ENCODE peak calls at places on chromosomes 4 and X, in eight cellular contexts. S is GM23338, E is foreskin fibroblast, C is left lung, K is A549, A is progenitor cell of endocrine pancreas, P is transverse colon, G is fibroblast of lung. V is an unnamed sample.

GRCh38 chr4:3010998-3011397 is 47.6 kb downstream of the GRK4 start:
- DNase-seq in S (no peak), E (peak), C (no peak), K (no peak), A (no peak), P (no peak), G (peak), V (peak)

GRCh38 chr4:7103599-7104365 is 35.9 kb upstream of the GRPEL1 start:
- DNase-seq in S (no peak), E (no peak), C (peak), K (peak), A (no peak), P (peak), G (no peak), V (no peak)

GRCh38 chrX:2425281-2426071 is 75.3 kb downstream of the DHRSX start:
- DNase-seq in S (peak), E (no peak), C (no peak), K (no peak), A (no peak), P (no peak), G (peak), V (peak)

GRCh38 chr4:142883433-142883832 is 37.3 kb upstream of the INPP4B start:
- DNase-seq in S (peak), E (no peak), C (no peak), K (peak), A (no peak), P (no peak), G (peak), V (peak)

GRCh38 chr4:102343964-102344519 is 1.2 kb downstream of the SLC39A8 start:
- DNase-seq in S (no peak), E (no peak), C (no peak), K (no peak), A (no peak), P (no peak), G (peak), V (peak)

GRCh38 chr4:181301735-181302380 is 941.3 kb upstream of the TENM3 start:
- DNase-seq in S (peak), E (no peak), C (peak), K (peak), A (no peak), P (peak), G (peak), V (peak)

GRCh38 chrX:154735695-154736393 is 15.0 kb downstream of the GAB3 start:
- DNase-seq in S (no peak), E (peak), C (peak), K (peak), A (no peak), P (peak), G (peak), V (peak)

GRCh38 chr4:2412534-2412884 is 5.9 kb downstream of the ZFYVE28 start:
- DNase-seq in S (no peak), E (no peak), C (no peak), K (peak), A (no peak), P (peak), G (no peak), V (no peak)

GRCh38 chr4:145871209-145871608 is 67.4 kb downstream of the ZNF827 start:
- DNase-seq in S (no peak), E (no peak), C (no peak), K (no peak), A (no peak), P (no peak), G (no peak), V (no peak)

GRCh38 chr4:83582289-83582756 is 46.4 kb downstream of the GPAT3 start:
- DNase-seq in S (no peak), E (peak), C (no peak), K (peak), A (no peak), P (peak), G (peak), V (peak)

GRCh38 chr4:55725057-55725456 is 89.0 kb upstream of the NMU start:
- DNase-seq in S (no peak), E (no peak), C (no peak), K (no peak), A (no peak), P (no peak), G (no peak), V (no peak)

GRCh38 chr4:41977709-41978108 is 3.8 kb upstream of the DCAF4L1 start:
- DNase-seq in S (no peak), E (peak), C (no peak), K (no peak), A (no peak), P (no peak), G (peak), V (peak)

GRCh38 chrX:130834149-130834548 is 68.9 kb downstream of the ENOX2 start:
- DNase-seq in S (peak), E (no peak), C (no peak), K (no peak), A (no peak), P (no peak), G (no peak), V (no peak)

GRCh38 chr4:153759407-153760226 is at the start of gene RNF175:
- DNase-seq in S (peak), E (no peak), C (no peak), K (no peak), A (peak), P (no peak), G (peak), V (no peak)

GRCh38 chr4:151614532-151614931 is 146.3 kb downstream of the GATB start:
- DNase-seq in S (no peak), E (no peak), C (no peak), K (no peak), A (no peak), P (no peak), G (no peak), V (no peak)

GRCh38 chrX:54444752-54445151 is 4.5 kb downstream of the TSR2 start:
- DNase-seq in S (no peak), E (no peak), C (no peak), K (no peak), A (no peak), P (no peak), G (no peak), V (no peak)

GRCh38 chrX:54446084-54446483 is 5.9 kb downstream of the TSR2 start:
- DNase-seq in S (peak), E (no peak), C (no peak), K (no peak), A (no peak), P (no peak), G (no peak), V (no peak)

GRCh38 chrX:54442790-54443189 is 2.6 kb downstream of the TSR2 start:
- DNase-seq in S (no peak), E (no peak), C (no peak), K (no peak), A (no peak), P (no peak), G (no peak), V (no peak)

GRCh38 chrX:54435121-54435520 is 5.1 kb upstream of the TSR2 start:
- DNase-seq in S (no peak), E (no peak), C (no peak), K (no peak), A (no peak), P (no peak), G (no peak), V (no peak)

DNA sequence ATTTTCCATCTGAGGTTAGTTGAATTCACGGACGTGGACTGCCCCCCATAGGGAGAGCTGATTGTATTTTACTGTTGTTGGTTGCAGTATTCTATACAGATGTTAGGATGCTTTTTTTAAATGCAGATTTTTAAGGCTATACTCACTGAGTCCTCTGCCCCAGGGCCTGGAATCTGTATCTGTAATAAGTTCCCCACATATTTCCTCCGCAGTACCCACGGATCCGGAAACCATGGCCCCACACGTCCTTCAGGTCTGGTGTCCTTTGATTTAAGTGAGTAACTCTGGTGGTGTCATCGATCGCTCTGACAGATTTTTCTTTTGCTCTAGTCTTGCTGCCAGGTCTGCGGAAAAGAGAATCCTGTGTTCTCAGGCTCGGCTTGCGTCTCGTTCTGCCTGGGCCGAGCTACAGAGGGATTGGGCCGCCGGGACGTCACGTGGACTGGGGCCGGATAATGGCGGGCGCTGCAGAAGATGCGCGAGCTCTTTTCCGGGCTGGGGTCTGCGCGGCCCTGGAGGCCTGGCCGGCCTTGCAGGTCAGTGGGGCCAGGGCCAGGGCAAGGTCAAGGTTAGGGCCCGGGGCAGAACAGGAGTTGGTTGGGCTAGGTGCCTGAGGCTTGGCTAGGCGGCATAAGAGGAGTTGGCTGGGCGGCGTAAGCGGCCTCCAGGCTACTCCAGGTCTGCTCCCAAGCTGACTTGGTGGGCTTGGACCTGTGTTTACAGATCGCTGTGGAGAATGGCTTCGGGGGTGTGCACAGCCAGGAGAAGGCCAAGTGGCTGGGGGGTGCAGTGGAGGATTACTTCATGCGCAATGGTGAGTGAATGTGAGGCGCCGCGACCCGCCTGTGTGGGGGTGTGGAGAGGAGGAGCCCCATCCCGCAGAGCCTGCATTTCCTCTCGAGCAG is at the start of gene TSR2:
- DNase-seq in S (peak), E (peak), C (peak), K (peak), A (peak), P (peak), G (peak), V (peak)
- TF ChIP-seq CTCF in S (peak), E (peak), C (no peak), K (no peak), A (peak), P (no peak), G (peak), V (peak)

DNA sequence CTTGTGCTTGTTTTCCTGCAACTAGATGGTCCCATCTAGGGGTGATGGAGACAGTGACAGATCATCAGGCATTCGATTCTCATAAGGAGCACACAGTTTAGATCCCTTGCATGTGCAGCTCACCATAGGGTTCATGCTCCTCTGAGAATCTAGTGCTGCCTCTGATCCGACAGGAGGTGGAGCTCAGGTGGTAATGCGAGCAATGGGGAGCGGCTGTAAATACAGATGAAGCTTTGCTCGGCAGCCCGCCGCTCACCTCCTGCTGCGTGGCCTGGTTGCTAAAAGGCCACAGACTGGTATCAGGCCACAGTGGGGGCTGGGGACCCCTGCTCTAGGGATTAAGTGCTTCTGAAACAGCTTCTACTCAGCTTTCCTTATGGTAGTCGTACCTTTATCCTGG is 28.5 kb upstream of the CCDC110 start:
- DNase-seq in S (no peak), E (no peak), C (no peak), K (no peak), A (no peak), P (no peak), G (no peak), V (no peak)
- TF ChIP-seq CTCF in S (no peak), E (no peak), C (no peak), K (no peak), A (no peak), P (no peak), G (no peak), V (no peak)

DNA sequence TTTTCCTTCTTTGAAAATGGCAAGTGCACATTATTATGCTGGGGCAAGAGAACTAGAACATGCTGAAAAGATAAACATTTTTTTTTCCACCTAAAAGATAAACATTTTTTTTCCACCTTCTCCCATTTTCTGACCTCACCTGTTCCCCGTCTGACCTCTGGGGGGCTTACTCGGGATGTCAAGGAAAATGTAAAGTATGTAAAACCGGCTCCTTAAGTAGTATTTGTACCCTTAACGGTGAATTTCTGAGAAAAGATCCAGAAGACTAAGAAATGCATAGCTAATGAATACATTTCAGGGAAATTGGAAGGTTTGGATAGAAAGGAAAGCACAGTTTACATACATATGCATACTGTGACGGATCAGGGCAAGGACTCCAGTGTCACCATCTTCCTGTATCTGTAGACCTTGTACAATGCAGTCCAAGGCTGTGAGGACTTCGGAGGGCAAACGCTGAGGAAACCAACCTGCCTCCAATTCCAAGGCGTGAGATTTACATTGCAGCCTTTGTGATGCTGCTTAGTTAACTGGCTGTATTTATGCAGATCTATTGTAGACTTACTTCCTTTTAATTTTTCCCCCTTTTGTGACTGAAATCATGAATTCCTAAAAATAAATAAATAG is 2185.9 kb upstream of the TENM3 start:
- DNase-seq in S (peak), E (no peak), C (no peak), K (peak), A (peak), P (no peak), G (peak), V (no peak)
- TF ChIP-seq CTCF in S (peak), E (no peak), C (no peak), K (no peak), A (peak), P (no peak), G (no peak), V (no peak)

GRCh38 chrX:44483965-44484606 is 58.6 kb downstream of the FUNDC1 start:
- DNase-seq in S (no peak), E (no peak), C (no peak), K (peak), A (no peak), P (no peak), G (peak), V (peak)

GRCh38 chrX:44480591-44480990 is 62.1 kb downstream of the FUNDC1 start:
- DNase-seq in S (no peak), E (no peak), C (no peak), K (no peak), A (no peak), P (no peak), G (no peak), V (no peak)

GRCh38 chrX:44482575-44482974 is 60.1 kb downstream of the FUNDC1 start:
- DNase-seq in S (no peak), E (no peak), C (no peak), K (no peak), A (no peak), P (no peak), G (no peak), V (no peak)

GRCh38 chrX:44489515-44489914 is 53.1 kb downstream of the FUNDC1 start:
- DNase-seq in S (no peak), E (no peak), C (no peak), K (no peak), A (no peak), P (no peak), G (no peak), V (no peak)

DNA sequence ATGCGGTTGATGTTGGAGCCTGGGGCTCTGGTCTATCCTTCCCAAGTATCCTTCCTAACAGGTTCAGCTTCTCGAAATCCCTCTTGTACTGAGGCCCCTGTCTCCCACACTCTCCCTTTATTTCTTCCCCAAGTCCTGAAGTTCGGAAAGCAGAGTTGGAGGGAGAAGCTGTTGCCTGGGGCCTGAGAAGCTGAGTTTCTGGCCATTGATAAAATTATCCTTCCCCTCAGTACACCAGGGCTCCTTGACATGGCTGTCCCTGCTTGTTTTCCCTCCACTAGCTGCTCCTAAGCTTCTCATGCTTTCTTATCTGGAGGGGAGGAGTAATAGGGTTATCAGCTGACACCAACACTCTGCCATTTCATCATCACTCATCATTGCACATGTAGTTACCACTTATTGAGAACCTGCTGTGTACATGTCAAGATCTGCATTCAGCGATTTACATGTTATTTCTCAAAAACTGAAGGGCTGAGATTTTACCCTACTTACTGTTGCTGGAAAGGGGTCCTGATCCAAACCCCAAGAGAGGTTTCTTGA is 58.0 kb downstream of the FUNDC1 start:
- DNase-seq in S (no peak), E (no peak), C (no peak), K (no peak), A (no peak), P (no peak), G (no peak), V (no peak)
- TF ChIP-seq CTCF in S (no peak), E (no peak), C (no peak), K (no peak), A (no peak), P (no peak), G (no peak), V (no peak)

GRCh38 chrX:120839506-120839905 is 36.2 kb downstream of the CT47B1 start:
- DNase-seq in S (no peak), E (peak), C (no peak), K (peak), A (no peak), P (no peak), G (peak), V (peak)

DNA sequence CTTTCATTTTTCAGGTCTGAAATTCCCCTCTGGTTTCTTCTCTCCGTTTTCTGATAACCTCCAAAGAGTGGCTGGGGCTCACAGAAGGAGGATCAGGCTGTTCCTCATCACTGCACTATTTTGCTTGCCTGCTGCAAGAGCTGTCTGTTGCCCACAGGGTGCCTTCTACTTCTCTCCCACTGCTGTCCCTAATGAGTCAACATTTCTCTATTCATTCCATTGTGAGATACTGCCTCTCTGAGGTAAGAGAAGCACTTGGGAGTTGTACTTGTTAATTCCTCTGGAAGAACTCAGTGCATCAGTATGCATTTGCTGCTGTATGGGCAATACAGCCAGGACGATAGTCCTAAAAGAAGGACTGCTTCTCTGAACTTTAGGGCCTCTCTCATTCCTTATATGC is 34.8 kb downstream of the CT47B1 start:
- DNase-seq in S (no peak), E (peak), C (no peak), K (peak), A (no peak), P (no peak), G (peak), V (peak)
- TF ChIP-seq CTCF in S (no peak), E (no peak), C (no peak), K (no peak), A (no peak), P (no peak), G (no peak), V (no peak)

DNA sequence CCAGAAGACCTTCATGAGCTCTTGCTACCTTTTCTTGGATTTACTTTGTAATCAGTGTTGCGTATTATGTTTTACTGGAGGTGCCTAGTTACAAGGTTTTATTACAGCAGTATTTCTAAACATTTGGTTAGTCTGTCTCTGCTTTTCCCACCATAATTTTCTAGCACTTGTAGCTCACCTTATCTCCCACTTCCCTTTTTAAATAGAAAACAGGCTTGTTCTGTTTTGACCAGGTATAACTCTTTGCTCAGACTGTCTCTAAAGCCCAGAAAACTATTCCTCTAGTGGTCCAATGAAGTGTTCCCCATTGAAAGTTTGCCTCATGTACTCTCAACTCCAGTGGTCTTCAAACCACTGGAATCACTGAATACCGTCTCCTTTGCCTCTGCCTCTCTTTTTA is 43.9 kb downstream of the AFF1 start:
- DNase-seq in S (no peak), E (no peak), C (no peak), K (no peak), A (no peak), P (no peak), G (no peak), V (no peak)
- TF ChIP-seq CTCF in S (no peak), E (no peak), C (no peak), K (no peak), A (no peak), P (no peak), G (no peak), V (no peak)

GRCh38 chr4:78222575-78223186 is 165.6 kb downstream of the FRAS1 start:
- DNase-seq in S (peak), E (no peak), C (no peak), K (no peak), A (no peak), P (no peak), G (no peak), V (no peak)
- TF ChIP-seq CTCF in S (no peak), E (no peak), C (no peak), K (no peak), A (no peak), P (no peak), G (no peak), V (no peak)

GRCh38 chr4:77582151-77582550 is 23.5 kb upstream of the CXCL13 start:
- DNase-seq in S (no peak), E (no peak), C (no peak), K (no peak), A (no peak), P (no peak), G (peak), V (peak)

GRCh38 chr4:77579406-77580076 is 26.1 kb upstream of the CXCL13 start:
- DNase-seq in S (no peak), E (peak), C (no peak), K (peak), A (no peak), P (no peak), G (peak), V (peak)

GRCh38 chr4:77576351-77576750 is 29.3 kb upstream of the CXCL13 start:
- DNase-seq in S (no peak), E (no peak), C (no peak), K (no peak), A (no peak), P (no peak), G (peak), V (no peak)

GRCh38 chr4:77581724-77582123 is 23.9 kb upstream of the CXCL13 start:
- DNase-seq in S (no peak), E (no peak), C (no peak), K (no peak), A (no peak), P (no peak), G (peak), V (peak)

DNA sequence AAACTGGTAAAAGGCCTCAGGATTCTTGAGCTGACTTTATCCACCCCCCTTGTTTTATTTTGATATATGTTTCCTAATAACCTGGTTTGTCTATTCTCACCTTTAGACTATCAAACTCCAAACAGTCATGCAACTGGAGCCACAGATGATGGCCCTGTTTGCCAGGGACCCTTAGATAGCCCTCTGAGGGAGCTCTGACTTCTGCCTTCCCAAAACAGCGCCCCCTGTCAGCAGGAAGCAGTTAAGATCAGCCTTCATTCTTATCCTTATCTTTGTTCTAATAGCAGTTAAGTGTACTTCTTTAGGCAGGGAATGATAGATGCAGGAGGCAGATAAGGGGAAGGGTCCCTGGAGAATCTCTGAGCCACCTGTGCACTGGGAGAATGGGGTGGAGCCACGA is 27.5 kb upstream of the CXCL13 start:
- DNase-seq in S (peak), E (no peak), C (no peak), K (no peak), A (no peak), P (no peak), G (no peak), V (no peak)
- TF ChIP-seq CTCF in S (peak), E (no peak), C (no peak), K (no peak), A (no peak), P (no peak), G (no peak), V (peak)